ENCODE peak calls at places on chromosome 9, in four cellular contexts. U is transverse colon, F is K562, N is esophagus muscularis mucosa. X is an unnamed sample.

GRCh38 chr9:5893134-5893505 is 2.4 kb downstream of the MLANA start:
- DNase-seq in U (no peak), F (no peak), N (peak), X (no peak)

GRCh38 chr9:124133752-124134151 is 122.2 kb downstream of the LHX2 start:
- DNase-seq in U (peak), F (peak), N (no peak), X (no peak)

GRCh38 chr9:75148551-75148950 is 60.2 kb downstream of the OSTF1 start:
- DNase-seq in U (no peak), F (no peak), N (no peak), X (no peak)

GRCh38 chr9:95264954-95265615 is 52.4 kb downstream of the FANCC start:
- DNase-seq in U (no peak), F (peak), N (no peak), X (no peak)

GRCh38 chr9:130447193-130447816 is 2.5 kb downstream of the ASS1 start:
- DNase-seq in U (no peak), F (no peak), N (no peak), X (peak)

GRCh38 chr9:87766697-87767096 is 40.8 kb downstream of the CTSL start:
- DNase-seq in U (no peak), F (peak), N (no peak), X (no peak)

GRCh38 chr9:82553654-82554366 is 509.1 kb downstream of the RASEF start:
- DNase-seq in U (no peak), F (no peak), N (no peak), X (no peak)

GRCh38 chr9:121700831-121701419 is 49.5 kb downstream of the DAB2IP start:
- DNase-seq in U (no peak), F (no peak), N (no peak), X (no peak)

GRCh38 chr9:37010180-37010579 is 23.9 kb downstream of the PAX5 start:
- DNase-seq in U (no peak), F (no peak), N (no peak), X (no peak)

GRCh38 chr9:33196736-33197135 is 29.6 kb upstream of the B4GALT1 start:
- DNase-seq in U (no peak), F (no peak), N (no peak), X (no peak)

GRCh38 chr9:113215142-113215541 is 5.9 kb downstream of the FKBP15 start:
- DNase-seq in U (no peak), F (peak), N (no peak), X (no peak)

GRCh38 chr9:70806872-70807271 is 314.5 kb downstream of the TRPM3 start:
- DNase-seq in U (no peak), F (no peak), N (no peak), X (no peak)

GRCh38 chr9:34507556-34507955 is 15.2 kb downstream of the ENHO start:
- DNase-seq in U (no peak), F (no peak), N (no peak), X (no peak)

GRCh38 chr9:122944960-122945888 is 4.4 kb downstream of the RABGAP1 start:
- DNase-seq in U (no peak), F (peak), N (no peak), X (no peak)

GRCh38 chr9:122939611-122940010 is 1.2 kb upstream of the RABGAP1 start:
- DNase-seq in U (no peak), F (no peak), N (no peak), X (no peak)

GRCh38 chr9:122941560-122942234 is 877 bp downstream of the RABGAP1 start:
- DNase-seq in U (no peak), F (peak), N (no peak), X (no peak)

GRCh38 chr9:122936883-122937282 is 3.9 kb upstream of the RABGAP1 start:
- DNase-seq in U (no peak), F (no peak), N (no peak), X (no peak)

GRCh38 chr9:122940603-122941559 is at the start of gene RABGAP1:
- DNase-seq in U (peak), F (peak), N (peak), X (peak)
- TF ChIP-seq EP300 in U (no peak), F (peak), N (no peak), X (no peak)

GRCh38 chr9:133470427-133470924 is 8.4 kb downstream of the SLC2A6 start:
- DNase-seq in U (no peak), F (no peak), N (no peak), X (no peak)
- TF ChIP-seq POLR2AphosphoS5 in U (no peak), F (no peak), N (no peak), X (no peak)

DNA sequence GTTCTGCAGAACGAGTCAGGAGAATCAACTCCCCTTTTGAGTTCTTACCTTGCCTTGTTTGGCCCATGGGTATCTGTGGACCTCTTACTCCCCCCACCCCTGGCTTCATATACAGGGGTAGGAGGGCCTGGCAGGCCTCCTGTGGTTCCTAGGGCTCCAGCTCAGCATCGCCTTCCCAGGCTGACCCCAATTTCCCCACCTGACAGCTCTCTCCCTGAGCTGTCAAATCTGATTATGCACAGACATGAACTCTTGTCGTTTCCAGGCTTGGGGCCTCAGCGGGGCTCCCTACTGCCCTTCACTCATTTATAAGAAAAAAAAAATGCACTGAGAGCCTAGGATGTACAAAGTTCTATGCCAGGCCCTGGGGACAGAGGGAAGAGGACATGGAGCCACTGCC is 67.9 kb downstream of the PTPN3 start:
- DNase-seq in U (no peak), F (no peak), N (no peak), X (no peak)
- TF ChIP-seq EP300 in U (no peak), F (no peak), N (no peak), X (no peak)

DNA sequence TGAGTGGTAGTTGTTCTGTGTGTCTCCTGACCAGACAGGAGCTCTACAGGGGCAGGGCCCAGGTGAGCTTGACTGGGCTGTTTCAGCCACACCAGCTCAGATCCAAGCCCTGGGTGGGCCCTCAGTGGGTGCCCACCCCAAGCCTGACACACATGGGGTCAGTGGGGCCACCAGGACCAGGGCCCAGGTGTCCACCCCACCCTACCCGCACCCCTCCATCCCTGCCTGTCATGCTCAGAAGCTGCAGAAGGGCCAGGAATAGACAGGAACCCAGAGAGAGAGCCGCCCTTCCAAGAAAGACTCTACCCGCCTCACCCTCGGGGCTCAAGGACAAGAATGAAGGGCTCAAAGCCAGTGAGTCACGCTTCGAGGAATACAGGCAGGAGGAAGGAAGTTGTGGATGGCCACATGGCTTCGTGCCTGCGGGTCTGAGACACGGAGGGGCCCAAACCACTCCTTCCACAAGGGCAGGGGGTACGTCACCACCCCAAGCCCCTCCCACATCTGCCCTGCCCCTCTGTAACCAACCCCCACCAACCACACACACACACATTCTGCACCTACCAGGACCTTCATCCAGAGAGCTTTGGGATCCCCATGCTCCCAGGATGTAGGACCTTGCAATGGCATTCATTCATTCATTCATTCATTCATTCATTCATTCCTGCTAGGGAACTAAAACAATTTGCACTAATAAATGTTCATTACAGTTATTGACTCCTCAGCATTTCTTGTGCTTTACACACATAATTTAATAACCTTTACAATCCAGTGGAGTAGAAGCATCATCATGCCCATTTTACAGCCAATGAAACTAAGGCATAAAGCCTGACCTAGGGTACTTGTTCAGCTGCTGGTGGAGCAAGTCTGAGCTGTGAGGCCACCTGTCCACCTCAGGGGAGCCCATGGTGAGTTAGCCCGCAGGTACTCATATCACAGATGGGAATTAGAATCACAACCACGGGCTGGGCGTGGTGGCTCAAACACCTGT is 56.0 kb upstream of the STXBP1 start:
- DNase-seq in U (peak), F (peak), N (no peak), X (peak)
- TF ChIP-seq POLR2AphosphoS5 in U (peak), F (peak), N (peak), X (peak)

DNA sequence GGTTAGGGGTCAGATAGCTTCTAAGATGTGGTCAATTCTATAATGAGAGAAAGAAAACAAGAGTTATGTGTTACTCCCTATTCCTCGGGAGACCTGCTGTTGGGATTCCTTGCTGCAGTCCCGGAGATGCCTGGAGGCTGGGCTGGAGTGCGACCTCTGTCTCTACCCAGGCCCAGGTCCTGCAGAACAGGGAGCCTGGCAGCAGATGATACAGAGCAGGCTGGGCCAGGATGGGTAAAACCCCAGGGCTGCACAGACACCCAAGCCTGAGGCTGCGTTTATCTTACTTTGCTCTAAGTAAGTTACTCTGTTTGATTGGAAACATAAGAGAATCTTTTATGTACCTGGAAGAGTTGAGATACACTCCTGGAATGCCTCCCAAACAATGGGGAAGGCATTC is 26.9 kb upstream of the FAM120AOS start:
- DNase-seq in U (no peak), F (no peak), N (no peak), X (no peak)
- TF ChIP-seq EP300 in U (no peak), F (no peak), N (no peak), X (no peak)

GRCh38 chr9:115121140-115121710 is 3.3 kb upstream of the TNC start:
- DNase-seq in U (no peak), F (no peak), N (no peak), X (no peak)

GRCh38 chr9:115115924-115116323 is 2.0 kb downstream of the TNC start:
- DNase-seq in U (no peak), F (no peak), N (peak), X (no peak)

GRCh38 chr9:115117999-115118470 is at the start of gene TNC:
- DNase-seq in U (peak), F (no peak), N (no peak), X (peak)

GRCh38 chr9:115116620-115117284 is 1.2 kb downstream of the TNC start:
- DNase-seq in U (no peak), F (no peak), N (no peak), X (no peak)

DNA sequence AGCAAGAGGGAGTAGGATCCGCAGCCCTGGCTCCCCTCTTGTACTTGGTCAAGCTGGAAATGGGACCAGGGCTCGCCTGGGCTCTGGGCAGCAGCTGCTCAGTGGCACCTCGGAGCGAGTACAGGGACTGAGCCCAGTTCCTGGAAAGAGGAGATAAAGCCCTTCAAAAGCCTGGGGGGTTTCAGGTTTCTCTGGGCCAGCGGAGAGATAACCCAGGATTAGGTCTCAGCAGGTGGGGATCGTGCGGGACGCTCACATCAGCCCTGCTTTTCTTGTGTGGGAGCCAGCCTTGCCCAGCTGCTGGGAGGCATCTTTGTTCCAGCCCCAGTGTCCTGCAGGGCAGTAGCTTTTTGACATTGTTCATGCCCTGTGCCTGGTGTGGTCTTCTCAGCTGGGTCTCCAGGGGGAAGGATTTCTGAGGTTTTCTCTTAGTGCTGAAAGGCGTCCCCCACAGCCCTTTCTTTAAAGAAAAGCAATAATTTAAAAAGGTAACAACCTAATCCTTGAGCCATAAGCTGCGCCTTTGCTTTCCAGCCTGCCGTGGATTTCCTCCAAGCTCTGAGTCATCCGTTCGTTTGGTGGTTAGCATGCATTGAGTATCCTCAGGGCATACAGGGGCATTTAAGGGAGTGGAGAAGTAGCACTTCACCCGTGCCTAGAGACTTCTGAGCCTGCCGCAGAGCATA is 657 bp upstream of the TNC start:
- DNase-seq in U (peak), F (peak), N (no peak), X (peak)
- TF ChIP-seq POLR2AphosphoS5 in U (no peak), F (no peak), N (peak), X (no peak)

X was measured in upper lobe of left lung.